ENCODE peak calls at places on chromosomes 13 and 19, in ten cellular contexts. One of them, this sample, is unnamed.

GRCh38 chr19:19581391-19581790 is 37.1 kb downstream of the PBX4 start:
- DNase-seq in tibial nerve: no peak
- DNase-seq in ovary: no peak
- DNase-seq in lung: no peak
- DNase-seq in H9: no peak
- DNase-seq in H1: no peak
- DNase-seq in PC-3: no peak
- DNase-seq in HepG2: no peak
- DNase-seq in cardiac muscle cell: no peak
- DNase-seq in psoas muscle: no peak
- DNase-seq in this sample: no peak

GRCh38 chr13:86810385-86810784 is 860.8 kb upstream of the SLITRK5 start:
- DNase-seq in tibial nerve: no peak
- DNase-seq in ovary: no peak
- DNase-seq in lung: no peak
- DNase-seq in H9: no peak
- DNase-seq in H1: no peak
- DNase-seq in PC-3: no peak
- DNase-seq in HepG2: no peak
- DNase-seq in cardiac muscle cell: no peak
- DNase-seq in psoas muscle: no peak
- DNase-seq in this sample: no peak

GRCh38 chr13:70723732-70724131 is 615.5 kb upstream of the KLHL1 start:
- DNase-seq in tibial nerve: no peak
- DNase-seq in ovary: no peak
- DNase-seq in lung: no peak
- DNase-seq in H9: no peak
- DNase-seq in H1: no peak
- DNase-seq in PC-3: peak; percentile 42
- DNase-seq in HepG2: peak; percentile 5
- DNase-seq in cardiac muscle cell: peak; percentile 8
- DNase-seq in psoas muscle: no peak
- DNase-seq in this sample: no peak

GRCh38 chr13:113724780-113725315 is 34.2 kb upstream of the TMEM255B start:
- DNase-seq in tibial nerve: peak; percentile 49
- DNase-seq in ovary: peak; percentile 67
- DNase-seq in lung: peak; percentile 81
- DNase-seq in H9: peak; percentile 86
- DNase-seq in H1: no peak
- DNase-seq in PC-3: peak; percentile 65
- DNase-seq in HepG2: peak; percentile 53
- DNase-seq in cardiac muscle cell: peak; percentile 88
- DNase-seq in psoas muscle: peak; percentile 87
- DNase-seq in this sample: peak; percentile 81

GRCh38 chr13:68099616-68100015 is 869.5 kb upstream of the PCDH9 start:
- DNase-seq in tibial nerve: no peak
- DNase-seq in ovary: no peak
- DNase-seq in lung: no peak
- DNase-seq in H9: no peak
- DNase-seq in H1: no peak
- DNase-seq in PC-3: peak; percentile 61
- DNase-seq in HepG2: no peak
- DNase-seq in cardiac muscle cell: no peak
- DNase-seq in psoas muscle: no peak
- DNase-seq in this sample: no peak

GRCh38 chr13:46489586-46490023 is 63.4 kb upstream of the LRCH1 start:
- DNase-seq in tibial nerve: no peak
- DNase-seq in ovary: no peak
- DNase-seq in lung: no peak
- DNase-seq in H9: no peak
- DNase-seq in H1: no peak
- DNase-seq in PC-3: peak; percentile 73
- DNase-seq in HepG2: no peak
- DNase-seq in cardiac muscle cell: no peak
- DNase-seq in psoas muscle: peak; percentile 56
- DNase-seq in this sample: no peak

GRCh38 chr13:65946387-65946786 is 1283.7 kb downstream of the PCDH9 start:
- DNase-seq in tibial nerve: no peak
- DNase-seq in ovary: no peak
- DNase-seq in lung: no peak
- DNase-seq in H9: no peak
- DNase-seq in H1: no peak
- DNase-seq in PC-3: peak; percentile 71
- DNase-seq in HepG2: no peak
- DNase-seq in cardiac muscle cell: no peak
- DNase-seq in psoas muscle: no peak
- DNase-seq in this sample: no peak

GRCh38 chr13:59356607-59357006 is 807.1 kb downstream of the DIAPH3 start:
- DNase-seq in tibial nerve: no peak
- DNase-seq in ovary: peak; percentile 8
- DNase-seq in lung: peak; percentile 38
- DNase-seq in H9: no peak
- DNase-seq in H1: no peak
- DNase-seq in PC-3: no peak
- DNase-seq in HepG2: no peak
- DNase-seq in cardiac muscle cell: no peak
- DNase-seq in psoas muscle: peak; percentile 69
- DNase-seq in this sample: peak; percentile 92

GRCh38 chr19:54035215-54036178 is 28.2 kb downstream of the VSTM1 start:
- DNase-seq in tibial nerve: no peak
- DNase-seq in ovary: no peak
- DNase-seq in lung: no peak
- DNase-seq in H9: peak; percentile 77
- DNase-seq in H1: no peak
- DNase-seq in PC-3: peak; percentile 91
- DNase-seq in HepG2: no peak
- DNase-seq in cardiac muscle cell: no peak
- DNase-seq in psoas muscle: no peak
- DNase-seq in this sample: no peak

GRCh38 chr19:33532859-33533455 is 11.4 kb upstream of the PEPD start:
- DNase-seq in tibial nerve: no peak
- DNase-seq in ovary: no peak
- DNase-seq in lung: no peak
- DNase-seq in H9: peak; percentile 83
- DNase-seq in H1: no peak
- DNase-seq in PC-3: no peak
- DNase-seq in HepG2: no peak
- DNase-seq in cardiac muscle cell: no peak
- DNase-seq in psoas muscle: no peak
- DNase-seq in this sample: no peak

GRCh38 chr13:32305646-32306045 is 9.5 kb downstream of the ZAR1L start:
- DNase-seq in tibial nerve: no peak
- DNase-seq in ovary: no peak
- DNase-seq in lung: no peak
- DNase-seq in H9: no peak
- DNase-seq in H1: no peak
- DNase-seq in PC-3: no peak
- DNase-seq in HepG2: no peak
- DNase-seq in cardiac muscle cell: no peak
- DNase-seq in psoas muscle: no peak
- DNase-seq in this sample: no peak

GRCh38 chr19:44260343-44260681 is 626 bp downstream of the ZNF233 start:
- DNase-seq in tibial nerve: no peak
- DNase-seq in ovary: no peak
- DNase-seq in lung: no peak
- DNase-seq in H9: no peak
- DNase-seq in H1: no peak
- DNase-seq in PC-3: no peak
- DNase-seq in HepG2: no peak
- DNase-seq in cardiac muscle cell: peak; percentile 3
- DNase-seq in psoas muscle: no peak
- DNase-seq in this sample: no peak

GRCh38 chr19:45514376-45515051 is 7.2 kb downstream of the VASP start:
- DNase-seq in tibial nerve: no peak
- DNase-seq in ovary: no peak
- DNase-seq in lung: no peak
- DNase-seq in H9: no peak
- DNase-seq in H1: no peak
- DNase-seq in PC-3: no peak
- DNase-seq in HepG2: peak; percentile 95
- DNase-seq in cardiac muscle cell: no peak
- DNase-seq in psoas muscle: no peak
- DNase-seq in this sample: no peak

GRCh38 chr13:98286814-98287213 is 109.7 kb upstream of the RNF113B start:
- DNase-seq in tibial nerve: no peak
- DNase-seq in ovary: no peak
- DNase-seq in lung: no peak
- DNase-seq in H9: no peak
- DNase-seq in H1: no peak
- DNase-seq in PC-3: no peak
- DNase-seq in HepG2: no peak
- DNase-seq in cardiac muscle cell: no peak
- DNase-seq in psoas muscle: no peak
- DNase-seq in this sample: no peak

GRCh38 chr13:50539791-50540530 is 303.5 kb downstream of the DLEU7 start:
- DNase-seq in tibial nerve: no peak
- DNase-seq in ovary: no peak
- DNase-seq in lung: no peak
- DNase-seq in H9: no peak
- DNase-seq in H1: no peak
- DNase-seq in PC-3: no peak
- DNase-seq in HepG2: no peak
- DNase-seq in cardiac muscle cell: no peak
- DNase-seq in psoas muscle: no peak
- DNase-seq in this sample: no peak

GRCh38 chr13:53010374-53011105 is 18.1 kb upstream of the OLFM4 start:
- DNase-seq in tibial nerve: no peak
- DNase-seq in ovary: no peak
- DNase-seq in lung: no peak
- DNase-seq in H9: no peak
- DNase-seq in H1: no peak
- DNase-seq in PC-3: peak; percentile 35
- DNase-seq in HepG2: peak; percentile 4
- DNase-seq in cardiac muscle cell: no peak
- DNase-seq in psoas muscle: no peak
- DNase-seq in this sample: no peak

GRCh38 chr19:7393459-7393858 is 44.7 kb downstream of the ARHGEF18 start:
- DNase-seq in tibial nerve: no peak
- DNase-seq in ovary: no peak
- DNase-seq in lung: no peak
- DNase-seq in H9: no peak
- DNase-seq in H1: no peak
- DNase-seq in PC-3: no peak
- DNase-seq in HepG2: no peak
- DNase-seq in cardiac muscle cell: no peak
- DNase-seq in psoas muscle: no peak
- DNase-seq in this sample: no peak

GRCh38 chr19:34794289-34794960 is 21.4 kb upstream of the ZNF599 start:
- DNase-seq in tibial nerve: no peak
- DNase-seq in ovary: no peak
- DNase-seq in lung: no peak
- DNase-seq in H9: no peak
- DNase-seq in H1: no peak
- DNase-seq in PC-3: no peak
- DNase-seq in HepG2: no peak
- DNase-seq in cardiac muscle cell: no peak
- DNase-seq in psoas muscle: no peak
- DNase-seq in this sample: no peak
- H3K4me1 ChIP-seq in tibial nerve: no peaks in the 10 kb centered on the region
- H3K4me1 ChIP-seq in ovary: no peaks in the 10 kb centered on the region
- H3K4me1 ChIP-seq in lung: no peaks in the 10 kb centered on the region
- H3K4me1 ChIP-seq in H9: no peaks in the 10 kb centered on the region
- H3K4me1 ChIP-seq in H1: no peaks in the 10 kb centered on the region
- H3K4me1 ChIP-seq in PC-3: no peaks in the 10 kb centered on the region
- H3K4me1 ChIP-seq in HepG2: peaks cover 15% of the 10 kb centered on the region
- H3K4me1 ChIP-seq in cardiac muscle cell: no peaks in the 10 kb centered on the region
- H3K4me1 ChIP-seq in psoas muscle: no peaks in the 10 kb centered on the region
- H3K4me1 ChIP-seq in this sample: no peaks in the 10 kb centered on the region

GRCh38 chr13:24986826-24987225 is 109.1 kb upstream of the PABPC3 start:
- DNase-seq in tibial nerve: no peak
- DNase-seq in ovary: no peak
- DNase-seq in lung: no peak
- DNase-seq in H9: no peak
- DNase-seq in H1: no peak
- DNase-seq in PC-3: no peak
- DNase-seq in HepG2: no peak
- DNase-seq in cardiac muscle cell: no peak
- DNase-seq in psoas muscle: no peak
- DNase-seq in this sample: no peak
- TF ChIP-seq CTCF in tibial nerve: no peak
- TF ChIP-seq CTCF in ovary: no peak
- TF ChIP-seq CTCF in lung: no peak
- TF ChIP-seq CTCF in H9: no peak
- TF ChIP-seq CTCF in H1: no peak
- TF ChIP-seq CTCF in PC-3: no peak
- TF ChIP-seq CTCF in HepG2: no peak
- TF ChIP-seq CTCF in cardiac muscle cell: no peak
- TF ChIP-seq CTCF in psoas muscle: no peak
- TF ChIP-seq CTCF in this sample: no peak

GRCh38 chr13:28497143-28497876 is 2.4 kb upstream of the FLT1 start:
- DNase-seq in tibial nerve: no peak
- DNase-seq in ovary: no peak
- DNase-seq in lung: no peak
- DNase-seq in H9: no peak
- DNase-seq in H1: no peak
- DNase-seq in PC-3: no peak
- DNase-seq in HepG2: no peak
- DNase-seq in cardiac muscle cell: peak; percentile 36
- DNase-seq in psoas muscle: no peak
- DNase-seq in this sample: no peak
- H3K4me1 ChIP-seq in tibial nerve: no peaks in the 10 kb centered on the region
- H3K4me1 ChIP-seq in ovary: peaks cover 4% of the 10 kb centered on the region
- H3K4me1 ChIP-seq in lung: no peaks in the 10 kb centered on the region
- H3K4me1 ChIP-seq in H9: peaks cover 3% of the 10 kb centered on the region
- H3K4me1 ChIP-seq in H1: peaks cover 7% of the 10 kb centered on the region
- H3K4me1 ChIP-seq in PC-3: peaks cover 4% of the 10 kb centered on the region
- H3K4me1 ChIP-seq in HepG2: no peaks in the 10 kb centered on the region
- H3K4me1 ChIP-seq in cardiac muscle cell: peaks cover 21% of the 10 kb centered on the region
- H3K4me1 ChIP-seq in psoas muscle: peaks cover 3% of the 10 kb centered on the region
- H3K4me1 ChIP-seq in this sample: peaks cover 6% of the 10 kb centered on the region

GRCh38 chr13:33445476-33445875 is 159.9 kb upstream of the STARD13 start:
- DNase-seq in tibial nerve: no peak
- DNase-seq in ovary: no peak
- DNase-seq in lung: no peak
- DNase-seq in H9: no peak
- DNase-seq in H1: no peak
- DNase-seq in PC-3: peak; percentile 60
- DNase-seq in HepG2: no peak
- DNase-seq in cardiac muscle cell: no peak
- DNase-seq in psoas muscle: no peak
- DNase-seq in this sample: no peak

GRCh38 chr13:33446821-33447481 is 161.4 kb upstream of the STARD13 start:
- DNase-seq in tibial nerve: no peak
- DNase-seq in ovary: no peak
- DNase-seq in lung: peak; percentile 62
- DNase-seq in H9: no peak
- DNase-seq in H1: no peak
- DNase-seq in PC-3: peak; percentile 75
- DNase-seq in HepG2: no peak
- DNase-seq in cardiac muscle cell: no peak
- DNase-seq in psoas muscle: no peak
- DNase-seq in this sample: no peak

GRCh38 chr13:33435207-33435606 is 149.7 kb upstream of the STARD13 start:
- DNase-seq in tibial nerve: no peak
- DNase-seq in ovary: no peak
- DNase-seq in lung: no peak
- DNase-seq in H9: no peak
- DNase-seq in H1: no peak
- DNase-seq in PC-3: no peak
- DNase-seq in HepG2: no peak
- DNase-seq in cardiac muscle cell: no peak
- DNase-seq in psoas muscle: no peak
- DNase-seq in this sample: no peak

GRCh38 chr13:33445024-33445423 is 159.5 kb upstream of the STARD13 start:
- DNase-seq in tibial nerve: no peak
- DNase-seq in ovary: no peak
- DNase-seq in lung: no peak
- DNase-seq in H9: no peak
- DNase-seq in H1: no peak
- DNase-seq in PC-3: peak; percentile 36
- DNase-seq in HepG2: peak; percentile 67
- DNase-seq in cardiac muscle cell: no peak
- DNase-seq in psoas muscle: no peak
- DNase-seq in this sample: no peak

GRCh38 chr13:33441015-33441414 is 155.5 kb upstream of the STARD13 start:
- DNase-seq in tibial nerve: no peak
- DNase-seq in ovary: no peak
- DNase-seq in lung: no peak
- DNase-seq in H9: peak; percentile 46
- DNase-seq in H1: no peak
- DNase-seq in PC-3: peak; percentile 60
- DNase-seq in HepG2: peak; percentile 35
- DNase-seq in cardiac muscle cell: peak; percentile 37
- DNase-seq in psoas muscle: no peak
- DNase-seq in this sample: no peak
- TF ChIP-seq CTCF in tibial nerve: no peak
- TF ChIP-seq CTCF in ovary: no peak
- TF ChIP-seq CTCF in lung: no peak
- TF ChIP-seq CTCF in H9: peak; percentile 65
- TF ChIP-seq CTCF in H1: peak; percentile 47
- TF ChIP-seq CTCF in PC-3: peak; percentile 64
- TF ChIP-seq CTCF in HepG2: peak; percentile 62
- TF ChIP-seq CTCF in cardiac muscle cell: no peak
- TF ChIP-seq CTCF in psoas muscle: no peak
- TF ChIP-seq CTCF in this sample: no peak

This sample was measured in heart left ventricle.